ENCODE peak calls at places on chromosome 3, in ten cellular contexts. X is fibroblast of pulmonary artery, U is stomach, J is GM23248, O is PC-3, P is IMR-90, A is cardiac muscle cell, R is HepG2, I is psoas muscle, V is endothelial cell of umbilical vein. L is an unnamed sample.

GRCh38 chr3:149717391-149718056 is 34.8 kb downstream of the COMMD2 start:
- DNase-seq in X (peak), R (peak), P (peak), U (peak), V (peak), O (peak), I (no peak), A (peak), J (peak), L (peak)

GRCh38 chr3:77467702-77468407 is 428.0 kb downstream of the ROBO2 start:
- DNase-seq in R (no peak), O (no peak), P (no peak), A (peak), X (no peak), J (peak), V (no peak), I (no peak), U (peak), L (no peak)

GRCh38 chr3:38454884-38455638 is 1.4 kb downstream of the ACVR2B start:
- DNase-seq in J (peak), A (peak), U (peak), X (peak), R (peak), V (peak), O (peak), P (peak), I (peak), L (peak)

GRCh38 chr3:99836681-99837080 is 19.0 kb downstream of the CMSS1 start:
- DNase-seq in P (no peak), X (no peak), O (no peak), U (no peak), R (no peak), J (no peak), A (no peak), V (peak), I (no peak), L (no peak)

GRCh38 chr3:185920168-185920567 is 17.6 kb downstream of the TRA2B start:
- DNase-seq in A (no peak), J (no peak), U (no peak), I (no peak), R (no peak), P (no peak), V (no peak), X (no peak), O (no peak), L (no peak)

GRCh38 chr3:83002869-83003445 is 1241.5 kb upstream of the GBE1 start:
- DNase-seq in A (no peak), O (no peak), X (no peak), V (no peak), P (no peak), U (no peak), I (no peak), J (no peak), R (no peak), L (no peak)

GRCh38 chr3:188695251-188695650 is 476.5 kb upstream of the TPRG1 start:
- DNase-seq in U (no peak), I (no peak), A (no peak), R (no peak), P (peak), X (no peak), V (peak), J (no peak), O (peak), L (no peak)

GRCh38 chr3:189144645-189145044 is 27.1 kb upstream of the TPRG1 start:
- DNase-seq in R (no peak), V (peak), X (peak), O (peak), P (peak), J (peak), U (no peak), I (no peak), A (no peak), L (peak)

GRCh38 chr3:10928961-10929471 is 63.5 kb upstream of the SLC6A1 start:
- DNase-seq in R (no peak), O (no peak), U (no peak), X (no peak), J (no peak), V (no peak), I (no peak), A (no peak), P (no peak), L (no peak)

GRCh38 chr3:60269377-60269776 is 981.9 kb downstream of the FHIT start:
- DNase-seq in X (peak), O (no peak), U (no peak), A (no peak), V (no peak), R (no peak), J (no peak), I (no peak), P (peak), L (no peak)

GRCh38 chr3:64417816-64418215 is 192.6 kb upstream of the PRICKLE2 start:
- DNase-seq in I (no peak), P (peak), X (peak), O (no peak), R (no peak), A (no peak), J (peak), U (no peak), V (no peak), L (no peak)

GRCh38 chr3:24519368-24520100 is 24.9 kb upstream of the THRB start:
- DNase-seq in X (no peak), P (no peak), A (no peak), J (peak), R (peak), U (no peak), V (no peak), O (no peak), I (no peak), L (no peak)

GRCh38 chr3:125115640-125116039 is 59.8 kb upstream of the HEG1 start:
- DNase-seq in V (no peak), O (no peak), I (no peak), X (peak), P (peak), R (peak), A (no peak), J (peak), U (no peak), L (no peak)

GRCh38 chr3:49911124-49911420 is 7.4 kb upstream of the MST1R start:
- DNase-seq in X (no peak), U (no peak), J (no peak), I (no peak), R (no peak), V (no peak), P (no peak), O (no peak), A (no peak), L (no peak)

GRCh38 chr3:141201122-141201521 is 30.5 kb upstream of the PXYLP1 start:
- DNase-seq in R (no peak), V (no peak), I (no peak), O (no peak), U (no peak), X (no peak), A (no peak), J (no peak), P (no peak), L (no peak)

GRCh38 chr3:29152379-29152778 is 128.5 kb upstream of the RBMS3 start:
- DNase-seq in P (no peak), U (no peak), X (no peak), I (no peak), J (no peak), R (no peak), A (no peak), V (no peak), O (peak), L (no peak)

GRCh38 chr3:106825962-106826605 is 551.2 kb upstream of the CCDC54 start:
- DNase-seq in P (peak), A (no peak), J (peak), O (peak), I (no peak), U (no peak), R (no peak), V (peak), X (peak), L (no peak)

GRCh38 chr3:53193466-53194217 is 32.6 kb downstream of the PRKCD start:
- DNase-seq in O (no peak), R (no peak), V (no peak), X (no peak), A (no peak), J (no peak), U (no peak), I (no peak), P (no peak), L (no peak)

GRCh38 chr3:172846706-172847105 is 96.2 kb downstream of the ECT2 start:
- DNase-seq in O (peak), X (peak), A (no peak), P (no peak), J (peak), V (no peak), R (no peak), I (no peak), U (no peak), L (no peak)

GRCh38 chr3:42831321-42831713 is 22.1 kb downstream of the ACKR2 start:
- DNase-seq in X (peak), O (peak), A (peak), P (peak), J (peak), I (peak), R (peak), V (peak), U (peak), L (peak)

GRCh38 chr3:21722768-21723167 is 28.2 kb downstream of the ZNF385D start:
- DNase-seq in J (no peak), V (no peak), I (no peak), X (no peak), A (no peak), U (no peak), R (no peak), O (no peak), P (no peak), L (no peak)

GRCh38 chr3:59446775-59447465 is 397.1 kb upstream of the CFAP20DC start:
- DNase-seq in A (no peak), I (no peak), P (no peak), J (no peak), O (peak), R (no peak), X (no peak), V (no peak), U (no peak), L (no peak)

DNA sequence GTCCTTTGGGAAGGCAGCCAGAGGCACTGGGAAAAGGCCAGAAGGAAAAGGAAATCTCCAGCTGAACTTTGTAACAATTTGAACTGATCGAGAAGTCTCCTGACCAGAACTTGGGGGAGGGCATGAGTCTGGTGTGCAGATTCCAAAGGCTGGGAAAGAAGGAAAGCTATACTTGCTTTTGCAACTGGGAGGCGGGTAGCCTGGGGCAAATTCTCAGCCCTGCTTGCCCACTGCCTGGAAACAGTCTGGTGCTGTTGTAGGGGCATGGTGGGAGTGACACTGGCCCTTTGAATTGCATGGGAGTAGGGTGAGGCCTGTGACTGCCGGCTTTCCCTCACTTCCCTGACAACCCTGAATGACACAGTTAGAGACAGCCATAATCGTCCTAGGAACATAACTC is 113.9 kb upstream of the POU1F1 start:
- DNase-seq in U (no peak), A (no peak), P (no peak), X (no peak), O (no peak), V (no peak), I (no peak), J (no peak), R (no peak), L (no peak)
- H3K4me3 ChIP-seq in U (no peak), A (no peak), P (no peak), X (no peak), O (no peak), V (no peak), I (no peak), J (no peak), R (no peak), L (no peak)

DNA sequence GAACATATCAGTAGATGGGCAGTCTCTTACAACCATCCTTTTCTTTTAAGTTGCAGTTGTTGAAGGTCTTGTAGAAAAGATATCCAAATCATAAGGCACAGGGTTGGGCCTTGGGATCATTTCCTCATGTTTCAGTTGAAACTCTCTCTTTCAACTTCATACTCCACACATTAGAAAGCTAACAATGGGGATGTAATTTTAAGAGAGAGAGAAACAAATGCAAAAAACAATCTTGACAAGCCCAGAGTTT is 747.9 kb downstream of the ROBO1 start:
- DNase-seq in X (no peak), I (no peak), V (no peak), J (no peak), A (no peak), O (no peak), R (no peak), P (no peak), U (no peak), L (no peak)
- H3K4me3 ChIP-seq in X (peak), I (peak), V (no peak), J (peak), A (peak), O (peak), R (peak), P (peak), U (peak), L (no peak)

GRCh38 chr3:45029216-45029615 is 3.1 kb downstream of the CLEC3B start:
- DNase-seq in J (no peak), I (no peak), A (no peak), U (no peak), R (no peak), X (no peak), O (no peak), P (no peak), V (no peak), L (no peak)

GRCh38 chr3:45026038-45026437 is at the start of gene CLEC3B:
- DNase-seq in I (peak), U (no peak), R (no peak), J (peak), A (no peak), V (peak), P (peak), O (peak), X (peak), L (no peak)

GRCh38 chr3:45029661-45030060 is 3.6 kb downstream of the CLEC3B start:
- DNase-seq in J (peak), I (no peak), V (no peak), A (no peak), R (no peak), X (peak), O (peak), U (no peak), P (peak), L (no peak)

GRCh38 chr3:45026957-45027356 is 854 bp downstream of the CLEC3B start:
- DNase-seq in O (no peak), A (no peak), U (no peak), I (peak), R (peak), P (peak), V (no peak), X (peak), J (peak), L (no peak)

DNA sequence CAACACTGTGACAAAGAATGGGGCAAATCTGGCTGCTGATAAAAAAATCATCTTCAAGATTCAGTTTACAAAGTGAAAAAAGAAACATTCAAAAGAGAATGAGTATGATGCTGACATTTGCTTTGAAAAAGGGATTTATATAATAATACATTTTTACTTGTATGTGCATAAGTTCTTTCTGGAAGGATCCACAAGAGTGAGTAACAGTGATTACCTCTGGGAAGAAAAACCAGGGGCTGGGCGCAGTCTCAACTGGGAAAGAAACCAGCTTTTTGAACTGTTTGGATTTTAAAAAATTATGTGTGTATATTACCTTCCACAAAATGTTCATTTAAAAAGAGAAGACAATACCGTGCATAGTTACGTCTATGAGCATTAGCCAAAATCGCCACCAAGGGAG is 1.3 kb downstream of the CLEC3B start:
- DNase-seq in I (no peak), V (no peak), J (peak), U (no peak), X (no peak), A (no peak), P (no peak), O (no peak), R (no peak), L (no peak)
- H3K4me3 ChIP-seq in I (peak), V (no peak), J (peak), U (no peak), X (no peak), A (no peak), P (no peak), O (no peak), R (no peak), L (no peak)

DNA sequence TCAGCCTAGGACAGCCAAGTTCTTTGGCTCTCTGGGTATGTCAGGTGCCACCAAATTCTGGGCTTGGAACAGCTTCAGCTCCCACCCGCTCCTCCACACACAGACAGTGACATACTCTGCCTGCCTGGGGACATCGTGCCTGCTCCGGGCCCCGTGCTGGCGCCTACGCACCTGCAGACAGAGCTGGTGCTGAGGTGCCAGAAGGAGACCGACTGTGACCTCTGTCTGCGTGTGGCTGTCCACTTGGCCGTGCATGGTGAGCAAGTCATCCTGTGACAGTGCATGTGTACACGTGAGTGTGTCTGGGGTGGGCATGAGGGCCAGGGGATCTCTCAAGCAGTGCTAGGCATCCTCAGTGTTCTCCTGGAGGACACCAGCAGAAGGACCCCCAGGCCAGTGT is 922 bp downstream of the IL17RC start:
- DNase-seq in P (no peak), R (no peak), I (peak), V (no peak), X (no peak), O (no peak), A (no peak), J (no peak), U (no peak), L (no peak)
- H3K4me3 ChIP-seq in P (no peak), R (peak), I (peak), V (no peak), X (peak), O (peak), A (no peak), J (peak), U (peak), L (no peak)